ENCODE peak calls at places on chromosomes 3 and 15, in nine cellular contexts. G, W, X, F, B, U, N, D and P are unnamed samples.
A peak's percentile ranks its signal among the peaks of the same experiment; 100 is the strongest.

GRCh38 chr3:47431225-47431624 is 44.5 kb downstream of the SCAP start:
- DNase-seq in U (no peak), D (peak; percentile 3), B (no peak), G (no peak), F (no peak), N (no peak), W (no peak), X (no peak), P (no peak)

GRCh38 chr3:68764554-68764953 is 167.8 kb downstream of the TAFA4 start:
- DNase-seq in F (no peak), U (no peak), X (no peak), D (no peak), B (peak; percentile 6), N (no peak), W (no peak), G (no peak), P (no peak)

GRCh38 chr15:29596266-29596665 is 226.0 kb downstream of the TJP1 start:
- DNase-seq in B (no peak), X (no peak), F (no peak), U (no peak), N (no peak), G (no peak), W (no peak), D (no peak), P (no peak)

GRCh38 chr3:126364731-126365301 is 7.6 kb upstream of the KLF15 start:
- DNase-seq in X (no peak), F (peak; percentile 14), D (peak; percentile 61), N (peak; percentile 53), G (peak; percentile 39), U (no peak), B (no peak), W (peak; percentile 2), P (no peak)

GRCh38 chr3:122094693-122095092 is 39.5 kb downstream of the CD86 start:
- DNase-seq in F (no peak), B (no peak), U (no peak), W (no peak), X (no peak), D (no peak), G (no peak), N (no peak), P (no peak)

GRCh38 chr3:56254835-56255234 is 213.4 kb downstream of the ERC2 start:
- DNase-seq in G (no peak), X (no peak), B (no peak), D (no peak), W (no peak), F (no peak), U (no peak), N (no peak), P (no peak)

GRCh38 chr15:101474983-101475382 is 14.5 kb downstream of the PCSK6 start:
- DNase-seq in N (no peak), U (no peak), G (no peak), B (no peak), D (no peak), X (no peak), F (no peak), W (no peak), P (no peak)

GRCh38 chr3:18199757-18200156 is 225.4 kb downstream of the SATB1 start:
- DNase-seq in F (no peak), B (no peak), U (no peak), W (no peak), D (no peak), X (no peak), G (no peak), N (no peak), P (no peak)

GRCh38 chr3:152276688-152277087 is 8.0 kb downstream of the MBNL1 start:
- DNase-seq in W (no peak), N (no peak), F (no peak), G (no peak), X (no peak), B (no peak), D (no peak), U (no peak), P (no peak)
- H3K4me1 ChIP-seq in W (peaks cover 99% of the 10 kb centered on the region), N (peaks cover 40% of the 10 kb centered on the region), F (peaks cover 75% of the 10 kb centered on the region), G (peaks cover 77% of the 10 kb centered on the region), X (peaks cover 68% of the 10 kb centered on the region), B (peaks cover 2% of the 10 kb centered on the region), D (peaks cover 6% of the 10 kb centered on the region), U (peaks cover 5% of the 10 kb centered on the region), P (peaks cover 61% of the 10 kb centered on the region)

GRCh38 chr3:101852983-101853382 is 3.7 kb downstream of the NFKBIZ start:
- DNase-seq in W (no peak), D (no peak), U (no peak), B (no peak), N (no peak), G (no peak), X (no peak), F (no peak), P (no peak)

GRCh38 chr3:101853465-101853864 is 4.2 kb downstream of the NFKBIZ start:
- DNase-seq in G (no peak), W (no peak), X (no peak), U (no peak), B (no peak), D (no peak), F (no peak), N (no peak), P (no peak)

GRCh38 chr3:101852315-101852714 is 3.0 kb downstream of the NFKBIZ start:
- DNase-seq in U (no peak), B (no peak), W (no peak), D (no peak), G (no peak), F (no peak), N (no peak), X (no peak), P (no peak)

GRCh38 chr3:101854608-101855304 is 5.4 kb downstream of the NFKBIZ start:
- DNase-seq in G (no peak), U (no peak), X (no peak), F (no peak), D (no peak), W (no peak), N (no peak), B (no peak), P (peak; percentile 55)

DNA sequence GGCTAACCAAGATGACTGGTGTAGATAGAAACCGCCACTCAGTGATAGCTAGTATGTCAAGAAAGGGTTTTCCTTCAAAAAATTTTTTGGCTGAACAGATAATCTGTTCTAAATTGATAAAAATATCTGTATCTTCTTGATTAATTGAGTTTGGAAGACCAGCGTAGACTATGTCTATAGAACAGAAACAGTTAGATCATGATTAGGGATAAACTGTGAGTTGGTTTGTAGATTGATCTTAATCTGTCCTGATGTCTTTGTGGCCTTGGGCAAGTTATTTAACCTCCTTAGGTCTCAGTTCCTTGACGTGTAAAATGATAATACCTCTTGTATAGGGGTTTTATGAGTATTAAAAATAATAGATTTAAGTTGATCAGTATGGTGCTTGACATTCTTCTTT is 4.7 kb downstream of the NFKBIZ start:
- DNase-seq in B (no peak), W (no peak), D (no peak), N (no peak), G (no peak), X (no peak), F (no peak), U (no peak), P (no peak)
- H3K4me3 ChIP-seq in B (no peak overlapping the region), W (no peak overlapping the region), D (no peak overlapping the region), N (peak overlapping the region; percentile 99), G (no peak overlapping the region), X (no peak overlapping the region), F (no peak overlapping the region), U (no peak overlapping the region), P (peak overlapping the region; percentile 79)

DNA sequence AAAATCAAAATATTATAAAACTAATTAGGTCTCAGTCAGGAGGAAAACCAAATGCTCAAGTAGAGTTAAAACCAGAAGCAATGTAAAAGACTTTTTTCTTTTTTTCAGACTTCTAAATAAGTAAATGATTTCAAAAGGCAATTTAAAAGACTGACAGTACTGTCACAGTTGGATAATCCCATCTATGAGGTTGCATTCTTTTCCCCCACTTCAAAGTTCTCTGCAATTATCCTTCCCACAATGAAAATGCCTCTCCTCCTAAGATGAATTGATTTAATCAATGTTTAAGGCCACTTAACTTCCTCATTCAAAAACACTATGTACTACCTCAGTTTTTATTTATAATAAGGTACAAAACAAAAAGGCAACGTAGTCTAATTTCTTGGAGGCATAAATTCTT is 8.1 kb downstream of the MRPL3 start:
- DNase-seq in U (no peak), G (no peak), N (no peak), X (no peak), B (no peak), D (no peak), W (no peak), F (no peak), P (no peak)
- H3K27ac ChIP-seq in U (no peak overlapping the region), G (no peak overlapping the region), N (no peak overlapping the region), X (no peak overlapping the region), B (no peak overlapping the region), D (peak overlapping the region; percentile 18), W (no peak overlapping the region), F (no peak overlapping the region), P (no peak overlapping the region)

GRCh38 chr3:32434206-32434605 is 42.6 kb downstream of the CMTM7 start:
- DNase-seq in U (no peak), N (no peak), X (no peak), G (peak; percentile 36), F (no peak), B (no peak), W (no peak), D (no peak), P (no peak)

GRCh38 chr3:32430900-32431299 is 39.2 kb downstream of the CMTM7 start:
- DNase-seq in D (no peak), B (no peak), F (no peak), U (no peak), W (no peak), N (no peak), X (no peak), G (no peak), P (no peak)

GRCh38 chr3:32432711-32433530 is 41.3 kb downstream of the CMTM7 start:
- DNase-seq in X (no peak), G (peak; percentile 45), B (no peak), F (no peak), N (no peak), D (no peak), U (no peak), W (no peak), P (no peak)

GRCh38 chr3:32432045-32432710 is 40.5 kb downstream of the CMTM7 start:
- DNase-seq in U (no peak), B (no peak), F (no peak), N (no peak), D (no peak), G (peak; percentile 46), X (no peak), W (no peak), P (peak; percentile 45)

DNA sequence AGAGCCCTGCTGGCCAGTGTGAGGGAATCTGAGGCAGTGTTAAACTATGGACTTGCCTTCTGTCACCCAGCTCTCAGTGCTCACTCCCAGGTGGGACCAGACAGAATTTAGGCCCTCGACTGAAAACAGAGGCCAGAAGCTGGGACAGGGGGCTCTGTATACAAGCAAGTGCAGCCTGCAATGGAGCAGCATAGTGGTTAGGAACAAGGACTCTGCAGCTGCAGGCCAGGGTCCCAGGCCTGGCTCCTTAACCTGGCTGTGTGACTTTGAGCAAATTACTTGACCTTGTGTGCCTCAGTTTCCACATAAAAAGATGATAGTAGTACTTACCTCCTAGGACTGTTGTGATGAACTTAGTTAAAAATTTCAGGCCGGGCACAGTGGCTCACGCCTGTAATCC is 39.8 kb downstream of the CMTM7 start:
- DNase-seq in U (no peak), G (peak; percentile 35), D (no peak), F (no peak), W (no peak), N (no peak), X (no peak), B (no peak), P (no peak)
- H3K4me1 ChIP-seq in U (no peaks in the 10 kb centered on the region), G (no peaks in the 10 kb centered on the region), D (no peaks in the 10 kb centered on the region), F (peaks cover 5% of the 10 kb centered on the region), W (peaks cover 9% of the 10 kb centered on the region), N (no peaks in the 10 kb centered on the region), X (no peaks in the 10 kb centered on the region), B (no peaks in the 10 kb centered on the region), P (no peaks in the 10 kb centered on the region)